ENCODE peak calls at places on chromosomes 16 and 17, in eight cellular contexts. A is CD8-positive, alpha-beta T cell; L is thoracic aorta; Q is MM.1S; T is foreskin keratinocyte; E is heart left ventricle; G is lower leg skin; Z is A549. W is an unnamed sample.
A peak's percentile ranks its signal among the peaks of the same experiment; 100 is the strongest.

GRCh38 chr16:89697161-89697615 is 4.3 kb downstream of the SPATA2L start:
- DNase-seq in A (no peak), L (no peak), Q (no peak), T (no peak), E (peak; percentile 32), G (no peak), Z (no peak), W (no peak)

GRCh38 chr16:55329791-55330190 is 5.8 kb downstream of the IRX6 start:
- DNase-seq in A (no peak), L (no peak), Q (no peak), T (no peak), E (no peak), G (no peak), Z (no peak), W (no peak)

GRCh38 chr16:85898521-85899442 is at the start of gene IRF8:
- DNase-seq in A (peak; percentile 73), L (no peak), Q (no peak), T (no peak), E (peak; percentile 77), G (no peak), Z (no peak), W (peak; percentile 92)

GRCh38 chr16:23729503-23730424 is 16.7 kb upstream of the ERN2 start:
- DNase-seq in A (no peak), L (no peak), Q (no peak), T (no peak), E (no peak), G (no peak), Z (no peak), W (no peak)

GRCh38 chr16:66131156-66131807 is 235.2 kb upstream of the CDH5 start:
- DNase-seq in A (no peak), L (no peak), Q (no peak), T (peak; percentile 49), E (no peak), G (no peak), Z (no peak), W (no peak)

GRCh38 chr16:11796227-11797165 is 562 bp downstream of the ZC3H7A start:
- DNase-seq in A (peak; percentile 51), L (no peak), Q (peak; percentile 40), T (no peak), E (peak; percentile 80), G (peak; percentile 50), Z (peak; percentile 50), W (peak; percentile 36)

GRCh38 chr17:8963017-8963416 is 2.5 kb downstream of the PIK3R5 start:
- DNase-seq in A (no peak), L (no peak), Q (no peak), T (no peak), E (no peak), G (no peak), Z (no peak), W (no peak)

GRCh38 chr17:78583091-78583490 is 5.9 kb upstream of the DNAH17 start:
- DNase-seq in A (no peak), L (no peak), Q (no peak), T (no peak), E (peak; percentile 15), G (no peak), Z (peak; percentile 76), W (no peak)

GRCh38 chr17:75749545-75750389 is 15.2 kb downstream of the GALK1 start:
- DNase-seq in A (peak; percentile 82), L (peak; percentile 79), Q (peak; percentile 75), T (no peak), E (peak; percentile 83), G (peak; percentile 77), Z (peak; percentile 88), W (peak; percentile 90)

GRCh38 chr16:82263456-82264159 is 93.6 kb upstream of the MPHOSPH6 start:
- DNase-seq in A (peak; percentile 28), L (no peak), Q (peak; percentile 45), T (peak; percentile 32), E (peak; percentile 53), G (peak; percentile 21), Z (peak; percentile 51), W (peak; percentile 58)

GRCh38 chr17:82881900-82882714 is 42.3 kb upstream of the ZNF750 start:
- DNase-seq in A (no peak), L (no peak), Q (no peak), T (no peak), E (peak; percentile 58), G (peak; percentile 85), Z (no peak), W (no peak)

GRCh38 chr16:71927383-71927782 is 32.1 kb downstream of the IST1 start:
- DNase-seq in A (no peak), L (peak; percentile 33), Q (no peak), T (peak; percentile 89), E (peak; percentile 85), G (peak; percentile 35), Z (no peak), W (no peak)

GRCh38 chr16:51637744-51638100 is 486.7 kb upstream of the SALL1 start:
- DNase-seq in A (no peak), L (no peak), Q (no peak), T (peak; percentile 20), E (no peak), G (no peak), Z (no peak), W (no peak)

GRCh38 chr16:83714286-83714685 is 93.5 kb upstream of the HSBP1 start:
- DNase-seq in A (no peak), L (no peak), Q (no peak), T (peak; percentile 42), E (no peak), G (no peak), Z (no peak), W (no peak)

GRCh38 chr16:53282975-53283946 is 151.0 kb upstream of the RBL2 start:
- DNase-seq in A (no peak), L (no peak), Q (peak; percentile 33), T (peak; percentile 6), E (no peak), G (no peak), Z (peak; percentile 58), W (no peak)

GRCh38 chr17:65243838-65244237 is 106.7 kb downstream of the RGS9 start:
- DNase-seq in A (no peak), L (peak; percentile 22), Q (no peak), T (no peak), E (peak; percentile 38), G (peak; percentile 25), Z (no peak), W (no peak)

GRCh38 chr17:71203953-71204352 is 916.9 kb upstream of the SOX9 start:
- DNase-seq in A (no peak), L (no peak), Q (no peak), T (peak; percentile 51), E (no peak), G (no peak), Z (no peak), W (no peak)

GRCh38 chr16:24848065-24848464 is 2.3 kb downstream of the SLC5A11 start:
- DNase-seq in A (no peak), L (no peak), Q (no peak), T (peak; percentile 68), E (no peak), G (no peak), Z (no peak), W (no peak)

GRCh38 chr16:49934557-49935260 is 78.8 kb upstream of the ZNF423 start:
- DNase-seq in A (no peak), L (no peak), Q (no peak), T (no peak), E (no peak), G (no peak), Z (no peak), W (no peak)
- TF ChIP-seq CTCF in A (no peak), L (no peak), Q (no peak), T (no peak), E (no peak), G (no peak), Z (no peak), W (no peak)

DNA sequence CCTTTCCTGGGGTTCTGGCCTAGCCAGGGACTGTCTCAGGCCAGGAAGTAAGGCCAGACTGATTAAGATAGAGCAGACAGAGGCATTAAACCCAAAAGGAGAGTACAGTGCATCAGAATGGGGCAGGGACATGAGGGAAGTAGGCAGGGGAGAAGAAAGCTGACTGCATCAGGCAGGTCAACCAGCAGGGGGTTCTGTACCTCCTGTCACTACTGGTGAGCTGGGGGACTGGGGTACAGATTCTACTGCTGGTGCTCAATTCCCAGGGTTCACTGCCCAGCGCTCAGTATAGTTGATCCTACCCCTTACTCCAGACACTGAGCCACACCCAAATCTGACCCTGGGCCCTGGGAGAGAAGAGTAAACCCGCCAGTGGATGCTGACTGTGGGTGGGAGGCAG is 12.9 kb upstream of the MTMR4 start:
- DNase-seq in A (no peak), L (no peak), Q (no peak), T (no peak), E (no peak), G (no peak), Z (no peak), W (no peak)
- TF ChIP-seq CTCF in A (no peak), L (no peak), Q (peak; percentile 20), T (peak; percentile 11), E (no peak), G (no peak), Z (no peak), W (peak; percentile 28)

DNA sequence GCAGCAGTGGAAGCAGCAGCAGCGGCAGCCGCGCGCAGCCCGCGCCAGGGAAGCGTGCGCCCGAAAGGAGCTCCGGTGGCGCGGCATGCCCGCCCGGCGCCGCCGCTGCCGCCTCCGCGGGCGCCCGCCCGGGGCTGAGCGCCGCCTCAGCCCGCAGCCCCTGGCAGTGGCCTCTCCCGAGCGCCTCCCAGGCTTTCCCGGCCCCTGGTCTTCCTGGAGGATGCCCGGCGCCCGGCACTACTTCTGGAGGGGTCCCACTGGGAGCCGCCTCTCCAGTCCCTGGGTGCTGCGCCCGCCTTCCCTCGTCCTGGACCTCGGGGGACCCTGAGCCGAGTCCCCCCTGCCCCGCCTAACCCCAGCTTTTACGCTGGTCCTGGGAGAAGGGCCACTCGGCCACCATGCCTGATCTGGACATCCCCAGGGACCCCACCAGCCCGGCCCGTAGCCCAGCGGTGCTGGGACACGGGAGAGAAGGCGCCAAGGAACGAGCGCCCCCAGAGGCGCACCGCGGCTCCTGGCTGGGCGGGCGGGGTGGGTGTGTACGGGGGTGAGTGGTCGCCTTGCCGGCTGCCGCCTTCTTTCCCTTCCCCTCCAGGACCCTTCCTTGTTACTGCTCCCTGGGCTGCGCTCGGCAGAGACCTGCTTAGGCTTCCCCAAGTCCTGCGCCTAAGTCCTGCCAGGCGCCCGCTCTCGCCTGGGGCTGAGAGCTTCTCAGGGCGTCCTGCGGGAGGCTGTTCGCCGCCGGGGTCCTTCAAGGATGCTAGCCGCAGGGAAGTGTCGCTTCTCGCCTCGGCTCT is 713 bp downstream of the ASIC2 start:
- DNase-seq in A (no peak), L (no peak), Q (no peak), T (peak; percentile 40), E (no peak), G (no peak), Z (peak; percentile 53), W (peak; percentile 35)
- TF ChIP-seq CTCF in A (no peak), L (peak; percentile 31), Q (no peak), T (peak; percentile 56), E (no peak), G (no peak), Z (peak; percentile 64), W (no peak)

DNA sequence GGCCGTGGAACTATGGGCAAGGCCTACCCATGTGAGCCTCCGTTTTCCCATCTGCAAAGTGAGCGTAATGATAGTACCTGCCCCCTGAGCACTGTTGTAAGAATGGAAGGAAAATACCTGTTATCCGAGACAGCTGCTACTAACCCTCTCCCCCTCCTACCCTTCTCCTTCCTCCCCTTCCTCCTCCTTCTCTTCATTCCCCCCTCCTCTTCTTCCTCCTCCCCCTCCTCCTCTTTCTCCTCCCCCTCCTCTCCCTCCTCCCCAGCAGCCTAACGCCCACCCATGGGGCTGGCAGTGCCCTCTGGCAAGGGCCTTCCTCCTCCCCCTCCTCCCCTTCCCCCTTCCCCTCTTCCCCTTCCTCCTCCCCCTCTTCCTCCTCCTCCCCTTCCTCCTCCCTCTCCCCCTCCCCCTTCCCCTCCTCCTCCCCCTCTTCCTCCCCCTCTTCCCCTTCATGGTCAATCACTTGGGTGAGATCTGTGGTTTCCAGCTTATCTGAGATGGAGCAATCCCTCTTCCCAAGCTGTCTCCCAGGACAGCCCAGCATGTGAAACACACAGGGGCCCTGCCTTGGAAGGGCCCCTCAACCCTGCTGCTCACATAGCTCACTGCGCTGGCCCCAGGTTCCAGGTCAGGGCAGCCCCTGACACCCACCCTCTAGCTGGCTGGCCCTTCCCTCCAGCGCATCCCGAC is 6.4 kb downstream of the ZFPM1 start:
- DNase-seq in A (no peak), L (no peak), Q (no peak), T (no peak), E (no peak), G (no peak), Z (no peak), W (no peak)
- TF ChIP-seq CTCF in A (no peak), L (no peak), Q (no peak), T (no peak), E (no peak), G (no peak), Z (no peak), W (no peak)

W was measured in GM13977.